ENCODE peak calls at places on chromosomes 12 and 14, in six cellular contexts. One of them, this sample, is unnamed.

GRCh38 chr12:113366827-113367226 is 8.4 kb downstream of the PLBD2 start:
- DNase-seq in skeletal muscle cell: no peak
- DNase-seq in left ventricle myocardium inferior: peak
- DNase-seq in IMR-90: no peak
- DNase-seq in pancreas: no peak
- DNase-seq in effector CD4-positive, alpha-beta T cell: no peak
- DNase-seq in this sample: no peak

GRCh38 chr12:132506730-132507538 is 17.0 kb downstream of the FBRSL1 start:
- DNase-seq in skeletal muscle cell: peak
- DNase-seq in left ventricle myocardium inferior: peak
- DNase-seq in IMR-90: peak
- DNase-seq in pancreas: peak
- DNase-seq in effector CD4-positive, alpha-beta T cell: peak
- DNase-seq in this sample: no peak

GRCh38 chr14:73462078-73462715 is 3.9 kb upstream of the NUMB start:
- DNase-seq in skeletal muscle cell: no peak
- DNase-seq in left ventricle myocardium inferior: peak
- DNase-seq in IMR-90: peak
- DNase-seq in pancreas: peak
- DNase-seq in effector CD4-positive, alpha-beta T cell: no peak
- DNase-seq in this sample: no peak

GRCh38 chr12:110501378-110501721 is 561 bp downstream of the VPS29 start:
- DNase-seq in skeletal muscle cell: peak
- DNase-seq in left ventricle myocardium inferior: no peak
- DNase-seq in IMR-90: peak
- DNase-seq in pancreas: peak
- DNase-seq in effector CD4-positive, alpha-beta T cell: no peak
- DNase-seq in this sample: no peak

GRCh38 chr14:34137001-34137400 is 186.1 kb upstream of the EGLN3 start:
- DNase-seq in skeletal muscle cell: no peak
- DNase-seq in left ventricle myocardium inferior: no peak
- DNase-seq in IMR-90: no peak
- DNase-seq in pancreas: no peak
- DNase-seq in effector CD4-positive, alpha-beta T cell: no peak
- DNase-seq in this sample: no peak

GRCh38 chr14:45261209-45261608 is 8.2 kb upstream of the MIS18BP1 start:
- DNase-seq in skeletal muscle cell: no peak
- DNase-seq in left ventricle myocardium inferior: no peak
- DNase-seq in IMR-90: peak
- DNase-seq in pancreas: no peak
- DNase-seq in effector CD4-positive, alpha-beta T cell: no peak
- DNase-seq in this sample: no peak

GRCh38 chr14:57875296-57875695 is 9.4 kb upstream of the SLC35F4 start:
- DNase-seq in skeletal muscle cell: no peak
- DNase-seq in left ventricle myocardium inferior: no peak
- DNase-seq in IMR-90: no peak
- DNase-seq in pancreas: no peak
- DNase-seq in effector CD4-positive, alpha-beta T cell: no peak
- DNase-seq in this sample: no peak

GRCh38 chr12:76781321-76781720 is 17.4 kb downstream of the ZDHHC17 start:
- DNase-seq in skeletal muscle cell: no peak
- DNase-seq in left ventricle myocardium inferior: no peak
- DNase-seq in IMR-90: no peak
- DNase-seq in pancreas: no peak
- DNase-seq in effector CD4-positive, alpha-beta T cell: no peak
- DNase-seq in this sample: no peak

GRCh38 chr12:72433298-72433697 is 161.1 kb downstream of the TRHDE start:
- DNase-seq in skeletal muscle cell: no peak
- DNase-seq in left ventricle myocardium inferior: no peak
- DNase-seq in IMR-90: no peak
- DNase-seq in pancreas: no peak
- DNase-seq in effector CD4-positive, alpha-beta T cell: no peak
- DNase-seq in this sample: no peak

GRCh38 chr12:26567126-26567525 is 265.9 kb downstream of the ITPR2 start:
- DNase-seq in skeletal muscle cell: no peak
- DNase-seq in left ventricle myocardium inferior: no peak
- DNase-seq in IMR-90: no peak
- DNase-seq in pancreas: no peak
- DNase-seq in effector CD4-positive, alpha-beta T cell: no peak
- DNase-seq in this sample: no peak

GRCh38 chr12:124774054-124774461 is 89.6 kb downstream of the SCARB1 start:
- DNase-seq in skeletal muscle cell: peak
- DNase-seq in left ventricle myocardium inferior: no peak
- DNase-seq in IMR-90: no peak
- DNase-seq in pancreas: no peak
- DNase-seq in effector CD4-positive, alpha-beta T cell: no peak
- DNase-seq in this sample: no peak

GRCh38 chr12:19196959-19197630 is 67.6 kb downstream of the PLEKHA5 start:
- DNase-seq in skeletal muscle cell: no peak
- DNase-seq in left ventricle myocardium inferior: no peak
- DNase-seq in IMR-90: peak
- DNase-seq in pancreas: no peak
- DNase-seq in effector CD4-positive, alpha-beta T cell: no peak
- DNase-seq in this sample: no peak

GRCh38 chr12:53659011-53659551 is 16.8 kb downstream of the ATP5MC2 start:
- DNase-seq in skeletal muscle cell: peak
- DNase-seq in left ventricle myocardium inferior: no peak
- DNase-seq in IMR-90: peak
- DNase-seq in pancreas: peak
- DNase-seq in effector CD4-positive, alpha-beta T cell: no peak
- DNase-seq in this sample: no peak

GRCh38 chr14:77267937-77268699 is 2.9 kb downstream of the NGB start:
- DNase-seq in skeletal muscle cell: no peak
- DNase-seq in left ventricle myocardium inferior: no peak
- DNase-seq in IMR-90: no peak
- DNase-seq in pancreas: no peak
- DNase-seq in effector CD4-positive, alpha-beta T cell: no peak
- DNase-seq in this sample: no peak

GRCh38 chr14:24858052-24858451 is 191.9 kb downstream of the STXBP6 start:
- DNase-seq in skeletal muscle cell: no peak
- DNase-seq in left ventricle myocardium inferior: no peak
- DNase-seq in IMR-90: no peak
- DNase-seq in pancreas: no peak
- DNase-seq in effector CD4-positive, alpha-beta T cell: no peak
- DNase-seq in this sample: no peak

GRCh38 chr14:68715032-68715924 is 77.6 kb downstream of the ZFP36L1 start:
- DNase-seq in skeletal muscle cell: peak
- DNase-seq in left ventricle myocardium inferior: no peak
- DNase-seq in IMR-90: peak
- DNase-seq in pancreas: no peak
- DNase-seq in effector CD4-positive, alpha-beta T cell: no peak
- DNase-seq in this sample: no peak

GRCh38 chr12:110686294-110686903 is 2.5 kb downstream of the HVCN1 start:
- DNase-seq in skeletal muscle cell: no peak
- DNase-seq in left ventricle myocardium inferior: no peak
- DNase-seq in IMR-90: no peak
- DNase-seq in pancreas: no peak
- DNase-seq in effector CD4-positive, alpha-beta T cell: no peak
- DNase-seq in this sample: no peak

GRCh38 chr12:118922405-118922804 is 58.9 kb upstream of the SRRM4 start:
- DNase-seq in skeletal muscle cell: no peak
- DNase-seq in left ventricle myocardium inferior: no peak
- DNase-seq in IMR-90: no peak
- DNase-seq in pancreas: no peak
- DNase-seq in effector CD4-positive, alpha-beta T cell: no peak
- DNase-seq in this sample: no peak

GRCh38 chr12:101891462-101891971 is 14.1 kb downstream of the DRAM1 start:
- DNase-seq in skeletal muscle cell: peak
- DNase-seq in left ventricle myocardium inferior: no peak
- DNase-seq in IMR-90: peak
- DNase-seq in pancreas: no peak
- DNase-seq in effector CD4-positive, alpha-beta T cell: no peak
- DNase-seq in this sample: no peak

GRCh38 chr14:74720526-74720925 is 7.6 kb downstream of the FCF1 start:
- DNase-seq in skeletal muscle cell: peak
- DNase-seq in left ventricle myocardium inferior: no peak
- DNase-seq in IMR-90: peak
- DNase-seq in pancreas: no peak
- DNase-seq in effector CD4-positive, alpha-beta T cell: no peak
- DNase-seq in this sample: no peak

GRCh38 chr12:53207042-53207441 is at the start of gene ITGB7:
- DNase-seq in skeletal muscle cell: no peak
- DNase-seq in left ventricle myocardium inferior: no peak
- DNase-seq in IMR-90: no peak
- DNase-seq in pancreas: no peak
- DNase-seq in effector CD4-positive, alpha-beta T cell: peak
- DNase-seq in this sample: no peak

GRCh38 chr12:33703221-33703620 is 263.6 kb upstream of the SYT10 start:
- DNase-seq in skeletal muscle cell: no peak
- DNase-seq in left ventricle myocardium inferior: no peak
- DNase-seq in IMR-90: no peak
- DNase-seq in pancreas: no peak
- DNase-seq in effector CD4-positive, alpha-beta T cell: no peak
- DNase-seq in this sample: no peak

GRCh38 chr12:47361389-47362031 is 281.8 kb upstream of the AMIGO2 start:
- DNase-seq in skeletal muscle cell: no peak
- DNase-seq in left ventricle myocardium inferior: no peak
- DNase-seq in IMR-90: no peak
- DNase-seq in pancreas: no peak
- DNase-seq in effector CD4-positive, alpha-beta T cell: peak
- DNase-seq in this sample: no peak

GRCh38 chr14:37698840-37699777 is 103.7 kb downstream of the TTC6 start:
- DNase-seq in skeletal muscle cell: no peak
- DNase-seq in left ventricle myocardium inferior: no peak
- DNase-seq in IMR-90: no peak
- DNase-seq in pancreas: no peak
- DNase-seq in effector CD4-positive, alpha-beta T cell: no peak
- DNase-seq in this sample: no peak

GRCh38 chr12:90690120-90690519 is 264.9 kb downstream of the CCER1 start:
- DNase-seq in skeletal muscle cell: no peak
- DNase-seq in left ventricle myocardium inferior: no peak
- DNase-seq in IMR-90: no peak
- DNase-seq in pancreas: no peak
- DNase-seq in effector CD4-positive, alpha-beta T cell: no peak
- DNase-seq in this sample: no peak

GRCh38 chr14:99481745-99482099 is 513 bp downstream of the CCNK start:
- DNase-seq in skeletal muscle cell: no peak
- DNase-seq in left ventricle myocardium inferior: no peak
- DNase-seq in IMR-90: peak
- DNase-seq in pancreas: no peak
- DNase-seq in effector CD4-positive, alpha-beta T cell: peak
- DNase-seq in this sample: no peak

GRCh38 chr14:30345511-30345910 is 213.4 kb upstream of the G2E3 start:
- DNase-seq in skeletal muscle cell: no peak
- DNase-seq in left ventricle myocardium inferior: no peak
- DNase-seq in IMR-90: no peak
- DNase-seq in pancreas: no peak
- DNase-seq in effector CD4-positive, alpha-beta T cell: no peak
- DNase-seq in this sample: no peak

GRCh38 chr14:104001003-104001402 is 58.7 kb upstream of the RD3L start:
- DNase-seq in skeletal muscle cell: no peak
- DNase-seq in left ventricle myocardium inferior: no peak
- DNase-seq in IMR-90: no peak
- DNase-seq in pancreas: no peak
- DNase-seq in effector CD4-positive, alpha-beta T cell: no peak
- DNase-seq in this sample: no peak

GRCh38 chr12:108571604-108572165 is 9.3 kb downstream of the ISCU start:
- DNase-seq in skeletal muscle cell: no peak
- DNase-seq in left ventricle myocardium inferior: no peak
- DNase-seq in IMR-90: no peak
- DNase-seq in pancreas: no peak
- DNase-seq in effector CD4-positive, alpha-beta T cell: no peak
- DNase-seq in this sample: no peak

GRCh38 chr14:61747342-61747741 is 14.9 kb upstream of the SNAPC1 start:
- DNase-seq in skeletal muscle cell: no peak
- DNase-seq in left ventricle myocardium inferior: no peak
- DNase-seq in IMR-90: no peak
- DNase-seq in pancreas: no peak
- DNase-seq in effector CD4-positive, alpha-beta T cell: no peak
- DNase-seq in this sample: no peak

GRCh38 chr14:22276913-22277816 is 311.9 kb downstream of the DAD1 start:
- DNase-seq in skeletal muscle cell: no peak
- DNase-seq in left ventricle myocardium inferior: no peak
- DNase-seq in IMR-90: peak
- DNase-seq in pancreas: no peak
- DNase-seq in effector CD4-positive, alpha-beta T cell: no peak
- DNase-seq in this sample: no peak

GRCh38 chr14:61025239-61026223 is 44.5 kb downstream of the SLC38A6 start:
- DNase-seq in skeletal muscle cell: no peak
- DNase-seq in left ventricle myocardium inferior: peak
- DNase-seq in IMR-90: peak
- DNase-seq in pancreas: peak
- DNase-seq in effector CD4-positive, alpha-beta T cell: peak
- DNase-seq in this sample: peak

This sample was measured in omental fat pad.